ENCODE peak calls at places on chromosomes 7 and 10, in six cellular contexts. Y, K, B, N, P and U are unnamed samples.

GRCh38 chr10:128854965-128855364 is 612.1 kb upstream of the MGMT start:
- DNase-seq in Y (no peak), K (no peak), B (no peak), N (peak), P (no peak), U (peak)

GRCh38 chr10:79422178-79422892 is 23.1 kb downstream of the ZCCHC24 start:
- DNase-seq in Y (no peak), K (no peak), B (no peak), N (peak), P (no peak), U (peak)

GRCh38 chr10:132705173-132705572 is 80.8 kb downstream of the NKX6-2 start:
- DNase-seq in Y (no peak), K (no peak), B (no peak), N (no peak), P (peak), U (peak)

GRCh38 chr7:52831321-52831720 is 204.1 kb upstream of the POM121L12 start:
- DNase-seq in Y (no peak), K (no peak), B (no peak), N (peak), P (no peak), U (no peak)

GRCh38 chr10:70337201-70337651 is 45.2 kb downstream of the LRRC20 start:
- DNase-seq in Y (no peak), K (no peak), B (no peak), N (peak), P (no peak), U (no peak)

GRCh38 chr7:151485006-151485732 is 34.5 kb downstream of the RHEB start:
- DNase-seq in Y (no peak), K (no peak), B (no peak), N (peak), P (no peak), U (no peak)

GRCh38 chr10:24315211-24315610 is 106.3 kb downstream of the KIAA1217 start:
- DNase-seq in Y (no peak), K (no peak), B (no peak), N (no peak), P (no peak), U (no peak)

GRCh38 chr10:130017010-130017630 is 53.0 kb upstream of the EBF3 start:
- DNase-seq in Y (no peak), K (no peak), B (no peak), N (no peak), P (no peak), U (no peak)

GRCh38 chr7:19567011-19567410 is 141.8 kb downstream of the POLR1F start:
- DNase-seq in Y (no peak), K (no peak), B (no peak), N (no peak), P (no peak), U (no peak)

GRCh38 chr10:113746188-113746950 is 5.1 kb upstream of the PLEKHS1 start:
- DNase-seq in Y (no peak), K (no peak), B (no peak), N (peak), P (peak), U (peak)

GRCh38 chr7:45198986-45199385 is 41.4 kb downstream of the RAMP3 start:
- DNase-seq in Y (no peak), K (no peak), B (no peak), N (no peak), P (peak), U (no peak)

GRCh38 chr7:14902589-14902963 is at the start of gene DGKB:
- DNase-seq in Y (no peak), K (peak), B (no peak), N (peak), P (no peak), U (no peak)

GRCh38 chr7:39811161-39811614 is 138.9 kb upstream of the CDK13 start:
- DNase-seq in Y (peak), K (peak), B (no peak), N (peak), P (no peak), U (no peak)

GRCh38 chr10:13206546-13207443 is 27.4 kb downstream of the UCMA start:
- DNase-seq in Y (no peak), K (no peak), B (no peak), N (peak), P (no peak), U (no peak)

GRCh38 chr10:114526497-114527238 is 122.4 kb upstream of the AFAP1L2 start:
- DNase-seq in Y (no peak), K (peak), B (peak), N (peak), P (peak), U (peak)

GRCh38 chr7:30995541-30995940 is 31.8 kb downstream of the GHRHR start:
- DNase-seq in Y (no peak), K (no peak), B (no peak), N (peak), P (no peak), U (no peak)

GRCh38 chr10:36808625-36809362 is 316.6 kb upstream of the ANKRD30A start:
- DNase-seq in Y (no peak), K (no peak), B (no peak), N (peak), P (no peak), U (no peak)